ENCODE peak calls at places on chromosomes 7 and 10, in nine cellular contexts. One of them, this sample, is unnamed.

GRCh38 chr7:133109816-133110215 is 27.9 kb upstream of the CHCHD3 start:
- DNase-seq in adrenal gland: no peak
- DNase-seq in transverse colon: no peak
- DNase-seq in foreskin fibroblast: no peak
- DNase-seq in heart right ventricle: no peak
- DNase-seq in body of pancreas: no peak
- DNase-seq in cardiac muscle cell: peak
- DNase-seq in right lobe of liver: no peak
- DNase-seq in endodermal cell: no peak
- DNase-seq in this sample: no peak

GRCh38 chr7:142873281-142873784 is 12.2 kb downstream of the TRPV6 start:
- DNase-seq in adrenal gland: no peak
- DNase-seq in transverse colon: no peak
- DNase-seq in foreskin fibroblast: no peak
- DNase-seq in heart right ventricle: no peak
- DNase-seq in body of pancreas: peak
- DNase-seq in cardiac muscle cell: peak
- DNase-seq in right lobe of liver: peak
- DNase-seq in endodermal cell: peak
- DNase-seq in this sample: no peak

GRCh38 chr7:39085590-39086049 is 107.9 kb downstream of the POU6F2 start:
- DNase-seq in adrenal gland: no peak
- DNase-seq in transverse colon: no peak
- DNase-seq in foreskin fibroblast: no peak
- DNase-seq in heart right ventricle: no peak
- DNase-seq in body of pancreas: no peak
- DNase-seq in cardiac muscle cell: peak
- DNase-seq in right lobe of liver: no peak
- DNase-seq in endodermal cell: peak
- DNase-seq in this sample: no peak

GRCh38 chr10:11685787-11686218 is 56.4 kb upstream of the ECHDC3 start:
- DNase-seq in adrenal gland: peak
- DNase-seq in transverse colon: peak
- DNase-seq in foreskin fibroblast: no peak
- DNase-seq in heart right ventricle: peak
- DNase-seq in body of pancreas: peak
- DNase-seq in cardiac muscle cell: peak
- DNase-seq in right lobe of liver: peak
- DNase-seq in endodermal cell: no peak
- DNase-seq in this sample: peak

GRCh38 chr7:127504715-127505114 is 80.7 kb downstream of the GCC1 start:
- DNase-seq in adrenal gland: no peak
- DNase-seq in transverse colon: peak
- DNase-seq in foreskin fibroblast: peak
- DNase-seq in heart right ventricle: no peak
- DNase-seq in body of pancreas: peak
- DNase-seq in cardiac muscle cell: peak
- DNase-seq in right lobe of liver: no peak
- DNase-seq in endodermal cell: peak
- DNase-seq in this sample: peak

GRCh38 chr7:27774717-27775328 is 34.9 kb downstream of the TAX1BP1 start:
- DNase-seq in adrenal gland: no peak
- DNase-seq in transverse colon: no peak
- DNase-seq in foreskin fibroblast: peak
- DNase-seq in heart right ventricle: no peak
- DNase-seq in body of pancreas: no peak
- DNase-seq in cardiac muscle cell: peak
- DNase-seq in right lobe of liver: no peak
- DNase-seq in endodermal cell: no peak
- DNase-seq in this sample: no peak

GRCh38 chr10:88117227-88117626 is 253.8 kb downstream of the PTEN start:
- DNase-seq in adrenal gland: no peak
- DNase-seq in transverse colon: no peak
- DNase-seq in foreskin fibroblast: no peak
- DNase-seq in heart right ventricle: no peak
- DNase-seq in body of pancreas: no peak
- DNase-seq in cardiac muscle cell: no peak
- DNase-seq in right lobe of liver: no peak
- DNase-seq in endodermal cell: no peak
- DNase-seq in this sample: no peak

GRCh38 chr7:2317556-2318293 is 3.5 kb upstream of the SNX8 start:
- DNase-seq in adrenal gland: no peak
- DNase-seq in transverse colon: no peak
- DNase-seq in foreskin fibroblast: no peak
- DNase-seq in heart right ventricle: no peak
- DNase-seq in body of pancreas: no peak
- DNase-seq in cardiac muscle cell: no peak
- DNase-seq in right lobe of liver: no peak
- DNase-seq in endodermal cell: no peak
- DNase-seq in this sample: no peak

GRCh38 chr10:89134963-89135362 is 72.2 kb downstream of the CH25H start:
- DNase-seq in adrenal gland: no peak
- DNase-seq in transverse colon: no peak
- DNase-seq in foreskin fibroblast: no peak
- DNase-seq in heart right ventricle: no peak
- DNase-seq in body of pancreas: no peak
- DNase-seq in cardiac muscle cell: no peak
- DNase-seq in right lobe of liver: no peak
- DNase-seq in endodermal cell: no peak
- DNase-seq in this sample: no peak

DNA sequence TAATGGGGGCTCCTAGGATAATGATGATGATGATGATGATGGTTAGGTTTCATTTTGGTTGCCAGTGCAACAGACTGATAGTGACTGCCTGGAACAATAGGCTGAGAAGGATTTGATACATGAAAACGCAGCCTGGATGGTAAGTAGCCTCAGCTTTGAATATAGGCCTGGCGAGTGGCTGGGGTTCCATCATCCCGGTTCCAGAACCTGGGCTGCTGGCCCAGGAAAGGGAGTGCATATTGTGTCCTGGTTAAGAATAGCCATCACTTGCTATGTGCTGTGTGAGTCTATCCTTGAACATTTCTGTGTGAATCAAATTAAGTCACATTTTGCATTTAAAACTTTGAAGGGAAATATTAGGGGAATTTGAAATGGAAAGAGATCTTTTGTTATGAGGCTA is 62.7 kb downstream of the SHH start:
- DNase-seq in adrenal gland: no peak
- DNase-seq in transverse colon: no peak
- DNase-seq in foreskin fibroblast: no peak
- DNase-seq in heart right ventricle: no peak
- DNase-seq in body of pancreas: no peak
- DNase-seq in cardiac muscle cell: no peak
- DNase-seq in right lobe of liver: no peak
- DNase-seq in endodermal cell: no peak
- DNase-seq in this sample: no peak
- H3K4me3 ChIP-seq in adrenal gland: no peak
- H3K4me3 ChIP-seq in transverse colon: no peak
- H3K4me3 ChIP-seq in foreskin fibroblast: no peak
- H3K4me3 ChIP-seq in heart right ventricle: no peak
- H3K4me3 ChIP-seq in body of pancreas: no peak
- H3K4me3 ChIP-seq in cardiac muscle cell: no peak
- H3K4me3 ChIP-seq in right lobe of liver: no peak
- H3K4me3 ChIP-seq in endodermal cell: no peak
- H3K4me3 ChIP-seq in this sample: no peak

GRCh38 chr7:42745357-42746022 is 166.4 kb downstream of the C7orf25 start:
- DNase-seq in adrenal gland: no peak
- DNase-seq in transverse colon: peak
- DNase-seq in foreskin fibroblast: peak
- DNase-seq in heart right ventricle: peak
- DNase-seq in body of pancreas: peak
- DNase-seq in cardiac muscle cell: peak
- DNase-seq in right lobe of liver: no peak
- DNase-seq in endodermal cell: peak
- DNase-seq in this sample: no peak
- TF ChIP-seq CTCF in adrenal gland: peak
- TF ChIP-seq CTCF in transverse colon: no peak
- TF ChIP-seq CTCF in foreskin fibroblast: peak
- TF ChIP-seq CTCF in heart right ventricle: peak
- TF ChIP-seq CTCF in body of pancreas: peak
- TF ChIP-seq CTCF in cardiac muscle cell: peak
- TF ChIP-seq CTCF in right lobe of liver: no peak
- TF ChIP-seq CTCF in endodermal cell: peak
- TF ChIP-seq CTCF in this sample: no peak

DNA sequence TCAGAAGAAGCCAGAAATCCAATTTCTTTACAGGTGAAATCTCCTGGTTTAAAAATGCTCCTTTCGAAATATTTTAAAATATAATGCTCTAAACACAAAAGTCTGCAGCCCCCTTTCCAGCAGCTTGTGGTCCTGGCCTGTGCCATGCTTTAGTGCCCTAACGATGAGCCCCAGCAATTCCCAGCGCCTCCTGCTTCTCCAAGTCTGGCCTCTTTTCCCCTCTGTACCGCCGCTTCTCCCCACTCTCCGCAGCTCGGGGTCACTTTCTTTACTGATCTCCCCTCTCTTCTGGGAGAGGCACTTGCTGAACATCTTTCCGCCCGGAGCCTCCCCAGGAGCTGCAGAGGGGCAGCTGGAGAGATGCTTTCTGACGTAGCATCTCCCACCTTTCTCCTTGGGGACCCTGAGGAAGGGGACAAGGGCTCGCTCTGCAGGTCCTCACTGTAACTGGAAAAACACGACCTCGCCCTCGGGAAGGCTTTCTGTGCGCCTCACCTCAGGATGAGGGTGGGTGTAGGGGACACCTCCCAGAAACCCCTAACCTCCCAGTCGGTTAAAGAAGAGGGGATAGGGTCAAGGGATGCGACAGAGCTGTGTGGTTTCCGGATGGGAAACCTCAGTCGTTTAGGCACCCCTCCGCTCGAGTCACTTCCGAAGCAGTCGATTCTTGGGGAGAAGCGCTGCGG is 544 bp upstream of the INA start:
- DNase-seq in adrenal gland: no peak
- DNase-seq in transverse colon: no peak
- DNase-seq in foreskin fibroblast: no peak
- DNase-seq in heart right ventricle: no peak
- DNase-seq in body of pancreas: no peak
- DNase-seq in cardiac muscle cell: no peak
- DNase-seq in right lobe of liver: no peak
- DNase-seq in endodermal cell: peak
- DNase-seq in this sample: no peak
- H3K4me3 ChIP-seq in adrenal gland: peak
- H3K4me3 ChIP-seq in transverse colon: peak
- H3K4me3 ChIP-seq in foreskin fibroblast: peak
- H3K4me3 ChIP-seq in heart right ventricle: peak
- H3K4me3 ChIP-seq in body of pancreas: no peak
- H3K4me3 ChIP-seq in cardiac muscle cell: peak
- H3K4me3 ChIP-seq in right lobe of liver: no peak
- H3K4me3 ChIP-seq in endodermal cell: peak
- H3K4me3 ChIP-seq in this sample: no peak

GRCh38 chr10:71688256-71688655 is 31.3 kb downstream of the C10orf105 start:
- DNase-seq in adrenal gland: no peak
- DNase-seq in transverse colon: no peak
- DNase-seq in foreskin fibroblast: no peak
- DNase-seq in heart right ventricle: no peak
- DNase-seq in body of pancreas: no peak
- DNase-seq in cardiac muscle cell: no peak
- DNase-seq in right lobe of liver: no peak
- DNase-seq in endodermal cell: no peak
- DNase-seq in this sample: no peak
- TF ChIP-seq CTCF in adrenal gland: no peak
- TF ChIP-seq CTCF in transverse colon: no peak
- TF ChIP-seq CTCF in foreskin fibroblast: no peak
- TF ChIP-seq CTCF in heart right ventricle: no peak
- TF ChIP-seq CTCF in body of pancreas: no peak
- TF ChIP-seq CTCF in cardiac muscle cell: no peak
- TF ChIP-seq CTCF in right lobe of liver: no peak
- TF ChIP-seq CTCF in endodermal cell: no peak
- TF ChIP-seq CTCF in this sample: no peak

GRCh38 chr10:45376364-45376801 is 2.4 kb downstream of the ALOX5 start:
- DNase-seq in adrenal gland: no peak
- DNase-seq in transverse colon: no peak
- DNase-seq in foreskin fibroblast: no peak
- DNase-seq in heart right ventricle: no peak
- DNase-seq in body of pancreas: no peak
- DNase-seq in cardiac muscle cell: no peak
- DNase-seq in right lobe of liver: no peak
- DNase-seq in endodermal cell: no peak
- DNase-seq in this sample: no peak

GRCh38 chr10:45377321-45377720 is 3.3 kb downstream of the ALOX5 start:
- DNase-seq in adrenal gland: no peak
- DNase-seq in transverse colon: no peak
- DNase-seq in foreskin fibroblast: no peak
- DNase-seq in heart right ventricle: no peak
- DNase-seq in body of pancreas: no peak
- DNase-seq in cardiac muscle cell: no peak
- DNase-seq in right lobe of liver: no peak
- DNase-seq in endodermal cell: no peak
- DNase-seq in this sample: no peak

GRCh38 chr10:45374451-45375052 is 536 bp downstream of the ALOX5 start:
- DNase-seq in adrenal gland: no peak
- DNase-seq in transverse colon: no peak
- DNase-seq in foreskin fibroblast: no peak
- DNase-seq in heart right ventricle: no peak
- DNase-seq in body of pancreas: no peak
- DNase-seq in cardiac muscle cell: no peak
- DNase-seq in right lobe of liver: no peak
- DNase-seq in endodermal cell: peak
- DNase-seq in this sample: no peak

GRCh38 chr10:45375101-45375500 is 1.1 kb downstream of the ALOX5 start:
- DNase-seq in adrenal gland: no peak
- DNase-seq in transverse colon: no peak
- DNase-seq in foreskin fibroblast: no peak
- DNase-seq in heart right ventricle: no peak
- DNase-seq in body of pancreas: no peak
- DNase-seq in cardiac muscle cell: no peak
- DNase-seq in right lobe of liver: no peak
- DNase-seq in endodermal cell: no peak
- DNase-seq in this sample: no peak

DNA sequence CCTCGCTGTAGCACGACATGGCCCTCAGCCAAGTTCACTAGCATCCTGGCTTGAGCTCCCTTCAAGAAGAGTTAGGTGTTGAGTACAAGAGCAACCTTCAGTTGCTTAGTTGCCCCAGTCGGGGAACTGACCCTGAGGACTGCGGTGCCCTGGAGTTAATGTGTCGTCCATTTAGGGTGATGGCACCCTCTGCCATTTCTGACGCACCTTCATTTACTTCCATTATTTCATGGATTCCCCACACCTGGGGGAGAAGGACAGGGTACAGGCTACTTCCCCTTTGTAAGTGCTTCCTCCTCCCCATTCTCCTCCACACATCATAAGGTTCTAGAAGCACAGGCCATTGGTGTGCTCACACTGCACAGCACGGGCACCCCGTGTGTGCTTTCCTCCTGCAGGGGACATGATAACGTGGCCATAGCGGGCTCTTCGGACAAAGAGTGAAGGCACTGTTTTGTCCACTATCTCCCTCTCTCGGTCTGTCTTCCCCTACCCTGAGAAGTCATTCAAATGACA is 1.8 kb downstream of the ALOX5 start:
- DNase-seq in adrenal gland: no peak
- DNase-seq in transverse colon: no peak
- DNase-seq in foreskin fibroblast: no peak
- DNase-seq in heart right ventricle: no peak
- DNase-seq in body of pancreas: no peak
- DNase-seq in cardiac muscle cell: no peak
- DNase-seq in right lobe of liver: no peak
- DNase-seq in endodermal cell: peak
- DNase-seq in this sample: no peak
- H3K4me3 ChIP-seq in adrenal gland: no peak
- H3K4me3 ChIP-seq in transverse colon: no peak
- H3K4me3 ChIP-seq in foreskin fibroblast: no peak
- H3K4me3 ChIP-seq in heart right ventricle: peak
- H3K4me3 ChIP-seq in body of pancreas: no peak
- H3K4me3 ChIP-seq in cardiac muscle cell: no peak
- H3K4me3 ChIP-seq in right lobe of liver: no peak
- H3K4me3 ChIP-seq in endodermal cell: no peak
- H3K4me3 ChIP-seq in this sample: no peak

This sample was measured in CD8-positive, alpha-beta T cell.